ENCODE peak calls at places on chromosomes 5 and 9, in six cellular contexts. U is PC-9; K is body of pancreas; L is Calu3; H is CD8-positive, alpha-beta T cell; O is mammary epithelial cell. X is an unnamed sample.

GRCh38 chr9:37486616-37487544 is 1.1 kb downstream of the POLR1E start:
- DNase-seq in L (no peak), O (peak; percentile 70), U (no peak), H (no peak), K (peak; percentile 48), X (no peak)

GRCh38 chr9:107761307-107761706 is 271.7 kb upstream of the KLF4 start:
- DNase-seq in U (no peak), K (no peak), O (no peak), L (no peak), H (no peak), X (no peak)

GRCh38 chr9:135550344-135550918 is 4.5 kb downstream of the OBP2A start:
- DNase-seq in U (no peak), H (no peak), O (no peak), K (no peak), L (no peak), X (no peak)

GRCh38 chr5:59893061-59893435 is 478 bp downstream of the PDE4D start:
- DNase-seq in O (no peak), H (no peak), K (no peak), L (no peak), U (no peak), X (no peak)

GRCh38 chr5:54148858-54149257 is 161.5 kb downstream of the ARL15 start:
- DNase-seq in O (no peak), H (no peak), U (no peak), L (no peak), K (no peak), X (no peak)

GRCh38 chr9:93636172-93636661 is 59.8 kb downstream of the PHF2 start:
- DNase-seq in L (no peak), O (no peak), H (no peak), U (no peak), K (no peak), X (no peak)

GRCh38 chr5:10297646-10298204 is 10.0 kb downstream of the CMBL start:
- DNase-seq in H (no peak), U (no peak), L (no peak), O (no peak), K (no peak), X (no peak)

GRCh38 chr5:176812269-176813259 is 2.2 kb downstream of the UNC5A start:
- DNase-seq in U (peak; percentile 75), H (no peak), K (no peak), L (peak; percentile 89), O (no peak), X (peak; percentile 83)

GRCh38 chr5:139120521-139120920 is 77.6 kb downstream of the SIL1 start:
- DNase-seq in O (no peak), U (no peak), K (no peak), L (no peak), H (no peak), X (no peak)

GRCh38 chr5:159605585-159605984 is 275.3 kb upstream of the IL12B start:
- DNase-seq in U (no peak), K (peak; percentile 21), H (no peak), L (no peak), O (no peak), X (no peak)

GRCh38 chr9:25449503-25449902 is 228.7 kb downstream of the TUSC1 start:
- DNase-seq in H (no peak), K (no peak), U (no peak), L (no peak), O (peak; percentile 25), X (no peak)

GRCh38 chr5:65366655-65367054 is 115.1 kb downstream of the ADAMTS6 start:
- DNase-seq in H (no peak), K (no peak), O (no peak), U (no peak), L (no peak), X (no peak)

GRCh38 chr5:61139094-61139873 is 23.0 kb downstream of the SMIM15 start:
- DNase-seq in H (no peak), L (no peak), O (no peak), K (no peak), U (no peak), X (no peak)

GRCh38 chr9:22580788-22581187 is 134.2 kb downstream of the DMRTA1 start:
- DNase-seq in O (no peak), H (no peak), L (no peak), U (no peak), K (no peak), X (no peak)

GRCh38 chr5:78920604-78921003 is 64.5 kb downstream of the ARSB start:
- DNase-seq in U (peak; percentile 12), H (no peak), K (no peak), L (no peak), O (no peak), X (no peak)

GRCh38 chr9:131618071-131618479 is 72.8 kb downstream of the PRRT1B start:
- DNase-seq in K (peak; percentile 48), O (peak; percentile 38), U (peak; percentile 21), L (peak; percentile 11), H (no peak), X (no peak)

GRCh38 chr5:55903121-55903701 is 52.1 kb downstream of the IL31RA start:
- DNase-seq in H (peak; percentile 57), O (peak; percentile 29), K (no peak), L (peak; percentile 75), U (no peak), X (no peak)

GRCh38 chr9:133202145-133202513 is 6.9 kb downstream of the OBP2B start:
- DNase-seq in K (no peak), H (no peak), L (no peak), U (no peak), O (no peak), X (no peak)

GRCh38 chr5:116446356-116447005 is 128.1 kb downstream of the SEMA6A start:
- DNase-seq in H (no peak), L (no peak), K (no peak), O (no peak), U (no peak), X (no peak)

GRCh38 chr5:102778478-102778877 is 23.4 kb downstream of the PAM start:
- DNase-seq in H (no peak), U (no peak), L (no peak), K (no peak), O (peak; percentile 78), X (no peak)

GRCh38 chr9:69395718-69396117 is 70.7 kb downstream of the ENTREP1 start:
- DNase-seq in U (no peak), H (no peak), K (no peak), O (no peak), L (no peak), X (no peak)

GRCh38 chr9:78118742-78119473 is 87.3 kb upstream of the GNAQ start:
- DNase-seq in H (no peak), L (no peak), U (peak; percentile 37), K (no peak), O (peak; percentile 98), X (no peak)

GRCh38 chr9:95880011-95880690 is 4.7 kb downstream of the ERCC6L2 start:
- DNase-seq in K (no peak), U (no peak), H (no peak), L (no peak), O (no peak), X (no peak)

GRCh38 chr5:125046838-125047237 is 300.4 kb upstream of the ZNF608 start:
- DNase-seq in O (no peak), L (no peak), U (no peak), K (no peak), H (no peak), X (no peak)

DNA sequence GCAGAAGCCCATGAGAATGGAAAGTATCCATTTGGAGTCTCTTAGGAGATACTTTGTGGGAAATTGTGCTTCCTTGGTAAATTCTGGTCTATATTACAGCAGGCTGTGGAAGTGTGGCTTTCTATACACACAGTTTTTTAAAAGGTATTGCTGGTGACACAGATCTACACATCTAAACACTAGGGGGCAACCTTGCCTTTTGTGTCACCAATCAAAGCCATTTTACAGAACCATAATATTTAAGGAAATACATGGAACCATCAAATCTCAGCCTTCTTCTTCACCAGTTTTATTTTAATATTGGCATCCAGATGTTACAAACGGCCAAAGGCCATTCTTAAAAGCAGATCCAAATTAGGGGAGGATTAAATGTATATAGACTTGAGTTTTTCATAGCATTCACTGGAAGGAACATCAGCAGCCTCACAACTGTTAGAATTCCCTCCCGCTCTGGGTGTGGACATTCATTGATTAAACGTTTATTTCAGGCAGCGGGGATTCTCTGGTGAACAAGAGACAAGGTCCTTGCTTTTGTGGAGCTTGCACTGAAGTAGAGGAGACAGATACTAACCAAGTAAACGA is 132.5 kb upstream of the EPB41L4A start:
- DNase-seq in U (peak; percentile 20), L (peak; percentile 64), O (peak; percentile 35), K (peak; percentile 43), H (peak; percentile 25), X (peak; percentile 38)
- TF ChIP-seq CTCF in U (peak; percentile 79), L (peak; percentile 61), O (peak; percentile 70), K (peak; percentile 80), H (peak; percentile 76), X (peak; percentile 76)

GRCh38 chr5:11815481-11815880 is 88.8 kb downstream of the CTNND2 start:
- DNase-seq in U (no peak), O (no peak), H (no peak), L (no peak), K (no peak), X (no peak)
- TF ChIP-seq CTCF in U (no peak), O (no peak), H (no peak), L (no peak), K (no peak), X (no peak)

GRCh38 chr9:4370501-4370900 is 70.6 kb upstream of the GLIS3 start:
- DNase-seq in K (no peak), O (no peak), L (no peak), U (no peak), H (no peak), X (no peak)

GRCh38 chr9:4362281-4362680 is 62.4 kb upstream of the GLIS3 start:
- DNase-seq in U (no peak), L (no peak), H (no peak), K (no peak), O (no peak), X (no peak)

GRCh38 chr9:4365055-4365454 is 65.2 kb upstream of the GLIS3 start:
- DNase-seq in H (no peak), O (no peak), L (no peak), K (no peak), U (no peak), X (no peak)

GRCh38 chr9:4371108-4371507 is 71.2 kb upstream of the GLIS3 start:
- DNase-seq in H (no peak), O (peak; percentile 73), L (no peak), U (no peak), K (no peak), X (no peak)

GRCh38 chr9:4366649-4367330 is 66.9 kb upstream of the GLIS3 start:
- DNase-seq in U (peak; percentile 43), L (peak; percentile 42), H (peak; percentile 38), O (peak; percentile 39), K (peak; percentile 57), X (peak; percentile 26)
- TF ChIP-seq CTCF in U (peak; percentile 79), L (peak; percentile 68), H (peak; percentile 64), O (peak; percentile 91), K (peak; percentile 63), X (peak; percentile 52)

GRCh38 chr9:86637515-86637914 is 283.3 kb upstream of the TUT7 start:
- DNase-seq in U (no peak), H (no peak), O (no peak), L (peak; percentile 9), K (peak; percentile 52), X (peak; percentile 84)

GRCh38 chr9:86641970-86642369 is 287.8 kb upstream of the TUT7 start:
- DNase-seq in K (no peak), O (no peak), U (no peak), H (no peak), L (no peak), X (no peak)

GRCh38 chr9:86638109-86638508 is 283.9 kb upstream of the TUT7 start:
- DNase-seq in K (no peak), U (no peak), H (no peak), L (no peak), O (no peak), X (no peak)

GRCh38 chr9:86639287-86639686 is 285.1 kb upstream of the TUT7 start:
- DNase-seq in H (no peak), L (no peak), U (no peak), K (no peak), O (no peak), X (no peak)

GRCh38 chr9:86639899-86640379 is 285.7 kb upstream of the TUT7 start:
- DNase-seq in K (peak; percentile 21), O (no peak), L (peak; percentile 43), U (no peak), H (no peak), X (peak; percentile 11)
- TF ChIP-seq CTCF in K (peak; percentile 20), O (peak; percentile 22), L (peak; percentile 25), U (peak; percentile 29), H (no peak), X (no peak)

X was measured in nephron progenitor cell.